ENCODE peak calls at places on chromosome 6, in five cellular contexts. A is Peyer's patch, L is endothelial cell, F is fibroblast of pulmonary artery, I is tibial artery. G is an unnamed sample.

GRCh38 chr6:129368076-129368475 is 341.9 kb downstream of the ARHGAP18 start:
- DNase-seq in A (no peak), L (no peak), F (no peak), I (no peak), G (no peak)

GRCh38 chr6:116210750-116211425 is 43.0 kb downstream of the TSPYL4 start:
- DNase-seq in A (no peak), L (no peak), F (peak; percentile 65), I (no peak), G (no peak)

GRCh38 chr6:159742165-159742564 is 14.9 kb downstream of the WTAP start:
- DNase-seq in A (no peak), L (no peak), F (no peak), I (no peak), G (no peak)

GRCh38 chr6:10375391-10375969 is 39.4 kb downstream of the TFAP2A start:
- DNase-seq in A (no peak), L (no peak), F (no peak), I (no peak), G (no peak)

GRCh38 chr6:30006170-30007131 is 54.6 kb upstream of the POLR1H start:
- DNase-seq in A (peak; percentile 55), L (peak; percentile 9), F (no peak), I (peak; percentile 64), G (peak; percentile 24)

GRCh38 chr6:130697661-130698535 is 129.3 kb upstream of the SMLR1 start:
- DNase-seq in A (peak; percentile 74), L (peak; percentile 56), F (peak; percentile 70), I (peak; percentile 34), G (peak; percentile 62)

GRCh38 chr6:81797594-81797993 is 45.1 kb upstream of the TENT5A start:
- DNase-seq in A (no peak), L (no peak), F (no peak), I (no peak), G (no peak)

GRCh38 chr6:166467436-166468000 is 84.8 kb upstream of the MPC1 start:
- DNase-seq in A (no peak), L (no peak), F (no peak), I (no peak), G (peak; percentile 26)

GRCh38 chr6:161079566-161080262 is 88.1 kb downstream of the MAP3K4 start:
- DNase-seq in A (no peak), L (no peak), F (peak; percentile 71), I (no peak), G (no peak)

GRCh38 chr6:3137057-3137777 is 18.7 kb downstream of the BPHL start:
- DNase-seq in A (no peak), L (no peak), F (no peak), I (no peak), G (no peak)

GRCh38 chr6:26124550-26125014 is 37.4 kb downstream of the HFE start:
- DNase-seq in A (no peak), L (no peak), F (no peak), I (no peak), G (no peak)
- TF ChIP-seq CTCF in A (no peak), L (no peak), F (no peak), I (no peak), G (no peak)

GRCh38 chr6:68196645-68197044 is 438.4 kb upstream of the ADGRB3 start:
- DNase-seq in A (no peak), L (no peak), F (peak; percentile 43), I (no peak), G (no peak)
- TF ChIP-seq CTCF in A (no peak), L (no peak), F (peak; percentile 13), I (no peak), G (peak; percentile 25)

GRCh38 chr6:43174263-43175112 is 3.4 kb downstream of the SRF start:
- DNase-seq in A (peak; percentile 99), L (peak; percentile 91), F (peak; percentile 99), I (peak; percentile 99), G (peak; percentile 90)
- TF ChIP-seq CTCF in A (peak; percentile 39), L (no peak), F (no peak), I (no peak), G (no peak)

GRCh38 chr6:151464702-151465101 is 12.8 kb upstream of the RMND1 start:
- DNase-seq in A (no peak), L (no peak), F (no peak), I (no peak), G (no peak)
- TF ChIP-seq CTCF in A (no peak), L (no peak), F (no peak), I (no peak), G (no peak)

GRCh38 chr6:39102024-39102820 is 12.8 kb downstream of the SAYSD1 start:
- DNase-seq in A (peak; percentile 50), L (peak; percentile 70), F (peak; percentile 81), I (no peak), G (peak; percentile 82)
- TF ChIP-seq CTCF in A (no peak), L (peak; percentile 70), F (peak; percentile 55), I (peak; percentile 41), G (peak; percentile 73)